ENCODE peak calls at places on chromosomes 5 and 9, in eight cellular contexts. J, M, V, K, I, D, B and Q are unnamed samples.

GRCh38 chr5:164597293-164597900 is 1092.0 kb downstream of the MAT2B start:
- DNase-seq in V (no peak), J (peak; percentile 27), B (peak; percentile 53), M (no peak), K (peak; percentile 17), D (no peak), I (no peak), Q (no peak)

GRCh38 chr9:126528967-126529366 is 84.8 kb upstream of the LMX1B start:
- DNase-seq in M (no peak), K (no peak), V (no peak), B (no peak), D (no peak), J (no peak), I (no peak), Q (no peak)

GRCh38 chr5:129460951-129461815 is 1.1 kb downstream of the ADAMTS19 start:
- DNase-seq in B (peak; percentile 80), I (peak; percentile 52), D (peak; percentile 78), V (no peak), M (peak; percentile 23), K (peak; percentile 40), J (peak; percentile 48), Q (peak; percentile 39)

GRCh38 chr5:96214442-96215197 is 218.4 kb downstream of the PCSK1 start:
- DNase-seq in D (no peak), K (no peak), M (no peak), V (peak; percentile 63), B (no peak), J (no peak), I (no peak), Q (no peak)

GRCh38 chr9:135214054-135214640 is 126.7 kb downstream of the OLFM1 start:
- DNase-seq in D (no peak), I (no peak), V (no peak), B (peak; percentile 12), K (no peak), M (no peak), J (no peak), Q (peak; percentile 24)

GRCh38 chr9:33905137-33905536 is 88.2 kb downstream of the UBE2R2 start:
- DNase-seq in V (no peak), D (no peak), I (no peak), J (no peak), B (no peak), K (no peak), M (no peak), Q (no peak)

GRCh38 chr5:67149933-67150523 is 46.6 kb downstream of the CD180 start:
- DNase-seq in M (no peak), V (peak; percentile 48), D (no peak), J (no peak), K (no peak), I (no peak), B (no peak), Q (no peak)

GRCh38 chr5:110377411-110378392 is 348.8 kb downstream of the TMEM232 start:
- DNase-seq in D (no peak), M (no peak), K (no peak), B (no peak), I (no peak), J (no peak), V (peak; percentile 34), Q (no peak)

GRCh38 chr5:159510282-159510681 is 180.0 kb upstream of the IL12B start:
- DNase-seq in K (no peak), I (peak; percentile 43), J (no peak), M (peak; percentile 81), D (no peak), V (peak; percentile 85), B (peak; percentile 80), Q (peak; percentile 45)

GRCh38 chr9:124814178-124814535 is 37.2 kb downstream of the OLFML2A start:
- DNase-seq in J (no peak), I (no peak), D (no peak), K (no peak), V (no peak), M (no peak), B (no peak), Q (no peak)

GRCh38 chr9:106069241-106069640 is 374.9 kb downstream of the TMEM38B start:
- DNase-seq in J (no peak), K (no peak), B (no peak), V (no peak), M (no peak), D (no peak), I (no peak), Q (no peak)

GRCh38 chr9:89790542-89791109 is 185.8 kb downstream of the GADD45G start:
- DNase-seq in B (no peak), J (no peak), I (no peak), M (no peak), D (no peak), V (no peak), K (no peak), Q (no peak)

GRCh38 chr9:17005085-17005484 is 129.8 kb upstream of the CNTLN start:
- DNase-seq in M (peak; percentile 31), B (no peak), I (peak; percentile 68), V (peak; percentile 81), J (no peak), K (no peak), D (no peak), Q (no peak)

GRCh38 chr9:87812375-87813118 is 70.1 kb upstream of the SPATA31E1 start:
- DNase-seq in M (no peak), V (peak; percentile 66), B (peak; percentile 49), J (peak; percentile 27), I (no peak), D (no peak), K (peak; percentile 31), Q (no peak)

GRCh38 chr5:144567416-144567770 is 396.7 kb downstream of the KCTD16 start:
- DNase-seq in J (no peak), I (no peak), K (no peak), B (no peak), D (no peak), V (peak; percentile 64), M (no peak), Q (no peak)

GRCh38 chr5:162488077-162488476 is 420.5 kb downstream of the GABRG2 start:
- DNase-seq in J (no peak), V (no peak), I (no peak), D (no peak), B (no peak), M (no peak), K (no peak), Q (no peak)

DNA sequence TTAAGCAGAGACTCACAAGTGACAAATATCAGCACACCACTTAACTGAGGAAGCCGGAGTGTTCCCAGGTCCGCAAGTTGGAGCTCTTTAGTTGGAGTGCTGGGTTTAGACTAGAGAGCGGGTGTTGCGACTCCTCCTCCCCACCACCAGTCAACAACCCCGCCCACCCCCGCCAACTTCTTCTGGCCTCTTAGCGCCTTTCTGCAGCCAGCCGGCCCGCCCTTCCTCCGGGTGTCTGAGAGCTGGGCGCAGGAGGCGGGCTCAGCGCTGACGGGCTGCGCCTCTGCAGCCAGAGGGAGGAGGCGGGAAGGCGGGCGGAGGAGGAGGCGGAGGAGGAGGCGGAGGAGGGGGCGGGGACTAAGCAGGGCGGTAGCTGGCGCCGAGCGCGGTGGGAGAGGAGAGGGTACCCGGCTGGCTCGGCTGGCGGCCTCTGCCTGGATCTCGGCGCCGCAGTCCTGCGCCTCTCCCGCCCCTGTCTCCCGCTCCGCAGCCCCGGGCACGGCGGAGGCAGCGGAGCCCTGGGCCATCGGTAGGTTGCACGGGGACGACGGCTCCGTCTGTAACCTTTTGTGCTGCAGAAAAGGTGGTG is at the start of gene MACIR:
- DNase-seq in K (peak; percentile 91), M (peak; percentile 98), J (peak; percentile 89), D (peak; percentile 92), B (peak; percentile 97), V (peak; percentile 95), I (peak; percentile 98), Q (peak; percentile 93)
- TF ChIP-seq CTCF in K (no peak), M (peak; percentile 36), J (no peak), D (peak; percentile 42), B (no peak), V (no peak), I (no peak), Q (no peak)

GRCh38 chr5:154395407-154396106 is 50.2 kb upstream of the SAP30L start:
- DNase-seq in J (peak; percentile 52), M (no peak), B (peak; percentile 67), V (no peak), K (peak; percentile 50), I (peak; percentile 39), D (no peak), Q (no peak)

GRCh38 chr5:154396128-154396527 is 49.7 kb upstream of the SAP30L start:
- DNase-seq in I (no peak), B (no peak), D (no peak), M (no peak), V (no peak), J (no peak), K (no peak), Q (no peak)

GRCh38 chr5:154393850-154394249 is 51.9 kb upstream of the SAP30L start:
- DNase-seq in V (no peak), J (no peak), K (no peak), B (no peak), I (no peak), M (no peak), D (no peak), Q (no peak)

GRCh38 chr5:154391788-154392187 is 54.0 kb upstream of the SAP30L start:
- DNase-seq in M (no peak), K (no peak), V (no peak), I (no peak), D (no peak), B (no peak), J (no peak), Q (no peak)

GRCh38 chr5:154394328-154394727 is 51.5 kb upstream of the SAP30L start:
- DNase-seq in B (no peak), V (no peak), J (no peak), K (no peak), M (no peak), D (no peak), I (peak; percentile 79), Q (no peak)
- TF ChIP-seq CTCF in B (no peak), V (no peak), J (no peak), K (no peak), M (no peak), D (no peak), I (peak; percentile 12), Q (no peak)

GRCh38 chr9:32395483-32396216 is 11.2 kb downstream of the ACO1 start:
- DNase-seq in I (no peak), M (peak; percentile 29), V (peak; percentile 98), K (no peak), B (no peak), D (no peak), J (no peak), Q (no peak)
- TF ChIP-seq CTCF in I (no peak), M (peak; percentile 40), V (peak; percentile 47), K (no peak), B (no peak), D (no peak), J (no peak), Q (no peak)

DNA sequence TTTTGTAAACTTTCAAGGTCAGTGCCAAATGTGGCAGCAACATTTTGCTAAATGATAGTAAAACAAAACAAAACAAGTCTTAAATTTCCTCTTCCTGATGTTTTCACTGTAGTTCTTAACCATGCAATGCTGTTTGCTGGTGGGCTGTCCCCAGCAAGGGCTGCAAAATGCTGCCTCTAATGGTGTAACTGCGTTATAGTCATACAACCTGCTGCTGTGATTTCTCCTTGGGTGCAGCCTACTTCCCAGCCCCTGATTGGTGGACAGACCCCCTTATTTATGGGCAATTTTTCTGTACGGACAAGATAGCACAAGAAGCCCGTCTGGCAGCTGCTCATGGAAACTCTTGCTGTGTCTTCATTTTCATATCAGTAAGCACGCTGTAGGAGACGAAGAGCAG is 26.6 kb upstream of the PIP5K1B start:
- DNase-seq in V (peak; percentile 2), B (peak; percentile 32), I (no peak), J (no peak), K (peak; percentile 24), M (no peak), D (no peak), Q (peak; percentile 23)
- TF ChIP-seq CTCF in V (no peak), B (no peak), I (no peak), J (no peak), K (peak; percentile 28), M (peak; percentile 54), D (no peak), Q (peak; percentile 60)